ENCODE peak calls at places on chromosomes 11 and 22, in five cellular contexts. P is mammary epithelial cell, B is astrocyte of the spinal cord, M is adrenal gland, R is endodermal cell. D is an unnamed sample.

GRCh38 chr22:46915978-46916730 is 153.7 kb downstream of the TBC1D22A start:
- DNase-seq in R (no peak), P (no peak), M (no peak), B (no peak), D (no peak)

GRCh38 chr11:82752801-82753200 is 19.1 kb upstream of the FAM181B start:
- DNase-seq in M (no peak), B (no peak), R (no peak), P (no peak), D (no peak)

GRCh38 chr11:46381046-46381835 is at the start of gene MDK:
- DNase-seq in P (no peak), M (peak), R (peak), B (no peak), D (no peak)

GRCh38 chr11:83816572-83817187 is 530.5 kb upstream of the CCDC90B start:
- DNase-seq in M (no peak), P (no peak), B (peak), R (no peak), D (peak)

GRCh38 chr11:709109-709997 is 3.3 kb downstream of the EPS8L2 start:
- DNase-seq in R (no peak), B (no peak), M (no peak), P (no peak), D (no peak)

GRCh38 chr11:113547739-113548138 is 72.5 kb upstream of the DRD2 start:
- DNase-seq in B (no peak), R (no peak), P (no peak), M (no peak), D (no peak)

GRCh38 chr11:117822031-117822521 is 2.5 kb downstream of the FXYD2 start:
- DNase-seq in M (no peak), P (no peak), B (no peak), R (peak), D (no peak)

GRCh38 chr11:117657801-117658200 is 139.2 kb downstream of the DSCAML1 start:
- DNase-seq in B (no peak), M (no peak), R (no peak), P (no peak), D (no peak)

GRCh38 chr11:115982666-115983065 is 478.5 kb upstream of the CADM1 start:
- DNase-seq in M (no peak), B (no peak), R (no peak), P (no peak), D (no peak)

GRCh38 chr11:1235615-1236315 is 12.9 kb downstream of the MUC5B start:
- DNase-seq in R (no peak), B (no peak), M (no peak), P (no peak), D (no peak)

GRCh38 chr11:26286472-26287066 is 45.4 kb upstream of the ANO3 start:
- DNase-seq in P (peak), M (no peak), B (peak), R (peak), D (peak)

GRCh38 chr11:118907051-118907748 is 18.5 kb downstream of the BCL9L start:
- DNase-seq in R (peak), B (peak), P (peak), M (peak), D (no peak)

GRCh38 chr22:40226620-40227019 is 48.9 kb downstream of the TNRC6B start:
- DNase-seq in B (no peak), R (no peak), M (no peak), P (no peak), D (no peak)

GRCh38 chr11:72091292-72091691 is 10.6 kb downstream of the LRRC51 start:
- DNase-seq in P (peak), M (peak), B (peak), R (peak), D (peak)

GRCh38 chr11:35420371-35420770 is 1.0 kb upstream of the SLC1A2 start:
- DNase-seq in M (no peak), P (no peak), R (peak), B (no peak), D (no peak)

DNA sequence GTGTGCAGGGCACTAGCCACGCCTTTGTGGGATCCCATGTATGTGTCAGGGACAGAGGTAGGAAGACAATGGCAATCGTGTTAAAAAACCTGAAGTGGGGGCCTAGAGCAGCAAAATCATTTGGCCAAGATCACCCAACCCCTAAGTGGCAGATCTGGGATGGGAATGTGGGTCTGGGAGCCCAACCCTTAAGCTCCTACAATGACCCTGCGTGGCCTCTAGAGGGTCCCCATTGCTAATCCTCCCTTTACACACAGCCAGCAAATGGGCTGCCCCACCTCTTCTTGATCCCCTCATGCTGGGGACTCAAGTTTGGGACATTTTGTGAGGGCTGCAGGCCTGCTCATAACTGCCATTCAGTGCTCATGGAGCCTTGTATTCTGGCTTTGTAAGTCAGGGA is 73.2 kb upstream of the SUSD2 start:
- DNase-seq in M (no peak), B (no peak), P (no peak), R (peak), D (no peak)
- TF ChIP-seq CTCF in M (no peak), B (no peak), P (peak), R (peak), D (no peak)

GRCh38 chr11:2268911-2269600 is 1.3 kb downstream of the ASCL2 start:
- DNase-seq in P (peak), B (no peak), R (peak), M (no peak), D (no peak)

GRCh38 chr11:2267306-2267861 is 3.0 kb downstream of the ASCL2 start:
- DNase-seq in R (peak), P (no peak), M (no peak), B (no peak), D (no peak)

GRCh38 chr11:2269601-2270321 is 627 bp downstream of the ASCL2 start:
- DNase-seq in B (peak), R (peak), M (peak), P (peak), D (no peak)

GRCh38 chr11:2266586-2267305 is 3.6 kb downstream of the ASCL2 start:
- DNase-seq in M (no peak), B (no peak), R (no peak), P (no peak), D (no peak)

DNA sequence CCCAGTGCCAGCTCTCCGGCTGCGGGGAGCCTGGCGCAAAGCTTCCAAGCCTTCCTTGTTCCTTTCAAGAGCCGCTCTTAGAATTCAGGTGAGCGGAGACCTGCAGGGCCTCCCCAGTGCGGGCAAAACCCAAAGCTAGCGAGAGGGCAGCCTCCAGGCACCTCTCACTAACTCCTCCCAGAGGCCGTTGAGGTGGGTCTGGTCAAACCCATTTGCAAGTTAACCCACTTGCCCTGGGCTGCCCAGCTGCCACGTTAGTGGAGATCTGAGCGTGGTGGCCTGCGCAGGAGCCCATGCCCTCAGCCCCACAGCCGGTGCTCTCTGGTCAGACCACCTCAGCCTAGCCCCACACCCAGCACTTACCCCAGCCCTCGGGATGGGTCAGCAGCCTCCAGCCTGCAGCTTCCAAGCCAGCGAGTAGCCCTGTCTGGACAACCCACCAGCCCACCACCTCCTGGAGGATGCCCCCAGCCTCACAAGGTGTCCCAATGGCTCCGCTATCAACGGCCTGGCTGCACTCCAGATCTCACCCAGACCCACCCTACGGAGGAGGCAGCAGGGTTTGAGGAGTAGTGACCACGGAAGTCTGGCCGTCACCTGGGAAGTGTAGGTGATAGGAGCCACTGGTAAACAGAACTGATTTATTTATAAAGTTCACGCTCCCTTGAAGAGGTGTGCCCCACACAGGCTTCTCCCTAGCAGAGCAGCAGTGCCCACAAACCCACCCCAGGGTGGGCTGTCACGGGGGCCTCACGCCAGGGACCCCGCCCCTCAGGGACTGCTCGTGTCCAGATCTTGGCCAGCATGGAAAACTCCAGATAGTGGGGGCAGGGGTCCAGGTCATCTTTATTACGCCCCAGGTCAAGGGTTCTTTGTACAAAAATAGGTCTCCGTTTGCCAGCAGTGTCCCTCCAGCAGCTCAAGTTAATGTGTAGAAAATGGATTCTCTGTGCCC is 2.2 kb downstream of the ASCL2 start:
- DNase-seq in M (no peak), R (no peak), B (no peak), P (no peak), D (no peak)
- H3K4me3 ChIP-seq in M (no peak), R (no peak), B (no peak), P (no peak), D (no peak)

GRCh38 chr22:29204617-29205183 is 996 bp upstream of the EMID1 start:
- DNase-seq in M (no peak), P (no peak), B (no peak), R (no peak), D (no peak)

GRCh38 chr22:29203883-29204282 is 1.8 kb upstream of the EMID1 start:
- DNase-seq in M (no peak), B (no peak), R (no peak), P (no peak), D (no peak)

GRCh38 chr22:29206372-29207230 is 905 bp downstream of the EMID1 start:
- DNase-seq in B (no peak), M (no peak), P (no peak), R (no peak), D (no peak)

GRCh38 chr22:29205260-29205597 is 467 bp upstream of the EMID1 start:
- DNase-seq in B (no peak), R (no peak), P (no peak), M (no peak), D (no peak)

DNA sequence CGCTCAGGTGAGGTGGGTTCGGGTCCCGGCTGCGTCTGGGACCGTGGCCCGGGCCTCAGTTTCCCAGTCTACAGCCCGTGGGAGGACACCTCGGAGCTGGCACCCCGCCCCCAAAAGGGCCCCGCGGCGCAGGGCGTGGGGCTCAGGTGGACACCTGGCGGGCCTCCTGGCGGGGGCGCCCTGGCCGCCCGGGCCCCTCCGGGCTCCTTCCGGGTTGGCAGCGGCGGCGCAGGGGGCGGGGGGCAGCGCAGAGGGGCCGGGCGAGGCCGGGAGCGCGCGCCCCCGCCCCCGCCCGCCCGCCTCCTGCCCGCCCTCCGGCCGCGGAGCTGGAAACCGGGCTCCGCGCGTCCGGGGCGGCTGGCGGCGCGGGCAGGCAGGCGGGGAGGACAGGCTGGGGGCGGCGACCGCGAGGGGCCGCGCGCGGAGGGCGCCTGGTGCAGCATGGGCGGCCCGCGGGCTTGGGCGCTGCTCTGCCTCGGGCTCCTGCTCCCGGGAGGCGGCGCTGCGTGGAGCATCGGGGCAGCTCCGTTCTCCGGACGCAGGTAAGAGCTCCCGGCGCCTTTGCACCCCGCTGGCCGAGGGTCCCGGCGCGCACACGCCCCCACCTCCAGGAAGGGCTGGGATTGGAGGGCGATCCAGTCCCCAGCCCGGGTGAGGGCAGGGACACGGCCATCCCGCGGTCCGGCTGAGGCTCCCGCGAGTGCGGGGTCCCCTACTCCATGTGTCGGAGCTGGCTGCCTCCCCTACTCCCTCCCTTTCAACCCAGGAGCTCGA is at the start of gene EMID1:
- DNase-seq in M (no peak), R (peak), P (no peak), B (no peak), D (no peak)
- TF ChIP-seq CTCF in M (no peak), R (peak), P (peak), B (peak), D (peak)

GRCh38 chr22:43670545-43670944 is 141.6 kb downstream of the EFCAB6 start:
- DNase-seq in R (no peak), B (no peak), P (no peak), M (no peak), D (no peak)
- H3K4me3 ChIP-seq in R (no peak), B (no peak), P (no peak), M (no peak), D (no peak)

DNA sequence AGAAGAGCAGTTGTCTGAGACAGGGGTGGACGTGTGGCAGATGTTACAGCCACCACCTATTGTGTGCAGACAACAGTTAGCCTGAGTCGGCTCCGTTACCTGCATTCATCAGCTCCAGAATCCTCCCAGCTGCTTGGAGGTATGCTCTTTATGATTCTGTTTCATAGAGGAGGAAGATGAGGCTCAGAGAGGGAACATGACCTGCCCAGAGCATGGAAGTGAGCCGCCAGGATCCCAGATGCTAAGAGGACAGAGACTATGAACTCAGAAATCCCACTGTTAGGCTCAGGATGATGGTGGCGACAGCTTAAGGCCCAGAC is 1.5 kb downstream of the EMID1 start:
- DNase-seq in B (no peak), M (no peak), P (no peak), R (no peak), D (no peak)
- TF ChIP-seq CTCF in B (no peak), M (no peak), P (no peak), R (no peak), D (no peak)

GRCh38 chr22:44891293-44891747 is 118.5 kb downstream of the PHF21B start:
- DNase-seq in M (no peak), P (no peak), B (no peak), R (no peak), D (no peak)
- H3K4me3 ChIP-seq in M (no peak), P (no peak), B (no peak), R (no peak), D (no peak)

DNA sequence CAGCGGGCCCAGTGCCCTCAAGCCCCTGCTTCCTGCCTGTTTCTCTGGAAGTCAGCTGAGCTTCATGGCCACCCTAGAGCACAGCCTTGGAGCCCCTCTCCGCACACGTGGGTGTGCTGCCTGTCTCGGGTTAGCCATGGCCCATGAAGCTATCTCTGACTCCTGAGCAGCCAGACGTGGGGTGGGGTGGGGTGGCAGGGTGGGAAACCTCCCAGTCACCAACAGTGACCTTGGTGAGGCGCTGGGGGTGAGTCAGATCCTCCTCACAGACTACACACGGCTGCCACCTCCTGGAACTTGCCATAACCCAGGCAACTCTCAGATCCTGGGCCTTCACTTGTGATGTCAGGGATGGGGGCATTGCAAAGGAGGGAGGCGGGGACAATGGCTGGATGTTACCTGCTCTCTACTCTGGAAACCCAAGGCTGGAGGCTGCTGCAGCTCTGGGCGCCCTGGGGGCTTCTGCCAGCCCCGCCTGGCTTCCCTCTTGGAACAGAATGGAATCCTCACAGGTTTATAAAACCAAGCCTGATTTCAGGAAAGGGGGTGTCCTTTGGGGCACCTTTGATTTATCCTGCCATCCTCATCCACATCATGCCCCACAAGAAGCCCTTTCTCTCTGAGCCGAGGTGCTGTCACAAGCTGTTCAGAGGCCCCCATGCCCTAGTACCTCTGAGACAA is 88.4 kb downstream of the SNX19 start:
- DNase-seq in M (peak), P (peak), R (peak), B (peak), D (no peak)
- TF ChIP-seq CTCF in M (no peak), P (peak), R (peak), B (peak), D (peak)